ENCODE peak calls at places on chromosomes 3 and 15, in eight cellular contexts. R is mucosa of descending colon, S is WERI-Rb-1, F is endodermal cell, U is brain microvascular endothelial cell, Z is heart left ventricle, G is cardiac fibroblast, J is ovary. X is an unnamed sample.

GRCh38 chr15:69591905-69592508 is 139.4 kb downstream of the RPLP1 start:
- DNase-seq in Z (no peak), R (no peak), S (no peak), F (no peak), J (no peak), G (no peak), U (no peak), X (no peak)

GRCh38 chr15:101048191-101049011 is 129.2 kb downstream of the LRRK1 start:
- DNase-seq in F (peak; percentile 45), G (no peak), R (no peak), Z (peak; percentile 18), J (peak; percentile 13), U (no peak), S (peak; percentile 7), X (no peak)

GRCh38 chr3:98350082-98350481 is 3.6 kb upstream of the OR5K4 start:
- DNase-seq in R (no peak), S (no peak), Z (no peak), F (no peak), G (no peak), U (no peak), J (no peak), X (no peak)

GRCh38 chr3:184982058-184982457 is 170.1 kb downstream of the VPS8 start:
- DNase-seq in S (no peak), F (no peak), R (no peak), Z (no peak), G (no peak), U (no peak), J (no peak), X (no peak)

GRCh38 chr15:88080616-88081015 is 175.9 kb downstream of the NTRK3 start:
- DNase-seq in F (no peak), G (no peak), S (no peak), R (no peak), Z (no peak), U (no peak), J (no peak), X (no peak)

GRCh38 chr3:53498993-53499641 is 4.7 kb downstream of the CACNA1D start:
- DNase-seq in J (no peak), F (peak; percentile 59), U (no peak), G (no peak), R (no peak), Z (no peak), S (no peak), X (no peak)

GRCh38 chr3:190272747-190273146 is 49.5 kb downstream of the CLDN1 start:
- DNase-seq in R (no peak), Z (no peak), J (no peak), G (no peak), U (no peak), F (no peak), S (no peak), X (no peak)

GRCh38 chr3:44337253-44337652 is 1.3 kb upstream of the TCAIM start:
- DNase-seq in S (no peak), F (peak; percentile 52), U (no peak), Z (no peak), J (no peak), R (no peak), G (peak; percentile 15), X (no peak)

GRCh38 chr3:176428552-176428951 is 768.7 kb downstream of the TBL1XR1 start:
- DNase-seq in S (no peak), G (no peak), F (no peak), J (no peak), U (no peak), Z (no peak), R (no peak), X (no peak)

GRCh38 chr3:161401389-161401788 is 30.1 kb upstream of the SPTSSB start:
- DNase-seq in F (no peak), R (no peak), Z (no peak), S (no peak), G (no peak), U (no peak), J (no peak), X (peak; percentile 82)

GRCh38 chr3:120448707-120449650 is 1.8 kb downstream of the FSTL1 start:
- DNase-seq in S (no peak), U (peak; percentile 54), J (no peak), F (peak; percentile 78), Z (peak; percentile 48), G (peak; percentile 87), R (no peak), X (peak; percentile 46)

GRCh38 chr15:90449206-90449735 is 61.2 kb downstream of the IQGAP1 start:
- DNase-seq in F (no peak), Z (no peak), U (peak; percentile 40), J (no peak), R (no peak), G (peak; percentile 56), S (no peak), X (no peak)

GRCh38 chr3:55481067-55481917 is 5.8 kb downstream of the WNT5A start:
- DNase-seq in Z (peak; percentile 38), S (peak; percentile 26), R (peak; percentile 36), G (peak; percentile 69), J (peak; percentile 54), U (peak; percentile 59), F (peak; percentile 69), X (peak; percentile 71)

GRCh38 chr3:149016669-149017541 is 25.6 kb downstream of the GYG1 start:
- DNase-seq in U (peak; percentile 84), Z (no peak), R (no peak), G (peak; percentile 97), J (no peak), F (no peak), S (no peak), X (peak; percentile 88)

GRCh38 chr15:85030301-85031049 is 48.8 kb downstream of the PDE8A start:
- DNase-seq in J (no peak), G (peak; percentile 56), U (peak; percentile 57), Z (no peak), R (no peak), S (no peak), F (no peak), X (no peak)

GRCh38 chr15:55289011-55289572 is 521 bp downstream of the RAB27A start:
- DNase-seq in U (no peak), S (peak; percentile 18), R (peak; percentile 49), F (peak; percentile 80), Z (no peak), G (peak; percentile 62), J (peak; percentile 35), X (no peak)

GRCh38 chr3:65377637-65378036 is 661.1 kb downstream of the MAGI1 start:
- DNase-seq in Z (no peak), U (no peak), R (no peak), G (no peak), J (no peak), F (no peak), S (no peak), X (no peak)

GRCh38 chr3:40766396-40766795 is 241.6 kb downstream of the ZNF621 start:
- DNase-seq in G (no peak), J (no peak), U (no peak), R (no peak), S (no peak), Z (no peak), F (no peak), X (no peak)

GRCh38 chr3:59064276-59064675 is 14.5 kb upstream of the CFAP20DC start:
- DNase-seq in J (no peak), G (no peak), S (peak; percentile 11), Z (no peak), R (peak; percentile 34), F (peak; percentile 81), U (no peak), X (no peak)

GRCh38 chr3:30269751-30270445 is 336.5 kb upstream of the TGFBR2 start:
- DNase-seq in U (no peak), J (no peak), S (no peak), R (no peak), F (no peak), G (no peak), Z (peak; percentile 19), X (no peak)

GRCh38 chr3:154078672-154079071 is 42.5 kb upstream of the ARHGEF26 start:
- DNase-seq in F (no peak), R (no peak), G (no peak), Z (no peak), J (no peak), S (no peak), U (no peak), X (no peak)

GRCh38 chr15:41806291-41807181 is 21.4 kb upstream of the JMJD7 start:
- DNase-seq in U (no peak), G (no peak), S (peak; percentile 49), F (peak; percentile 75), R (no peak), Z (peak; percentile 73), J (no peak), X (no peak)

GRCh38 chr3:50807266-50807665 is 132.5 kb downstream of the DOCK3 start:
- DNase-seq in S (no peak), F (no peak), J (no peak), U (no peak), Z (peak; percentile 36), G (no peak), R (no peak), X (no peak)

GRCh38 chr3:45597166-45597565 is 2.6 kb downstream of the LIMD1 start:
- DNase-seq in S (no peak), R (peak; percentile 50), U (peak; percentile 40), G (peak; percentile 46), F (no peak), J (no peak), Z (peak; percentile 40), X (no peak)
- H3K4me3 ChIP-seq in S (no peak overlapping the region), R (no peak overlapping the region), U (peak overlapping the region; percentile 34), G (no peak overlapping the region), F (peak overlapping the region; percentile 83), J (no peak overlapping the region), Z (peak overlapping the region; percentile 89), X (peak overlapping the region; percentile 10)

DNA sequence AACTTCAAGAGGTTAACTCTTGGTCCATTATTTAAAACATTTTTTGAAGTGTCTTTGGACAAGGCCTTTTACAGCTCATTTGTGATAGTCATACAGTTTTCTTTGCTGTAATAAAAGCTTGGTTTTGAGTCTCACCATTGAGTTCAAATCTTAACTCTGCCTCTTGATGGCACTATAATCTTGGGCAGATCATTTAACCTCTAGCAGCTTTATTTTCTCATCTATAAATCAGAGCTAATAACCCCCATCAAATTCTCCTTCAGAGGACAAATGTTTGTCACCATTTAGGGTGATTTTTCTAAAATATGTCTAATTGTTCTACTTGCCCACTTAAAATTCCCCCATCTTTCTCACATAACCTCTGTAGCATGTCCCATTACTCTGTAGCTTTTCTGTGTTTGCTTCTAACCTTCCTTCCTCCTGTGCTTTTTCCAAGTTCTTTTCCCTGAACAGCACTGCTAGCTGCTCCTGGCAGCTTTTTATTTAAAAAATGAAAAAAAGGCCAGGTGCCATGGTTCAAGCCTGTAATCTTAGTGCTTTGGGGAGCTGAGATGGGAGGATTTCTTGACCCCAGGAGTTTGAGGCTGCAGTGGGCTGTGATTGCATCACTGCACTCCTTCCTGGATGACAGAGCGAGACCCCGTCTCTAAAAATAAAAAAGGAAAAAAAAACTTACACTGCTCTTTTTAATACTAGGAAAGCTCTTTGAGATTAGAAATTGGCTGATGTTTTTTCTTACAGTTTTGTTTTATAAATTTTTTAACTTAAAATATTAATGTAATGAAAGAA is 28.5 kb downstream of the UBE2E1 start:
- DNase-seq in J (no peak), U (no peak), S (no peak), R (no peak), F (no peak), G (peak; percentile 36), Z (no peak), X (no peak)
- TF ChIP-seq CTCF in J (no peak), U (peak; percentile 16), S (no peak), R (no peak), F (peak; percentile 49), G (peak; percentile 12), Z (peak; percentile 43), X (peak; percentile 29)

GRCh38 chr3:25430942-25431570 is 3.0 kb downstream of the RARB start:
- DNase-seq in G (peak; percentile 38), R (no peak), J (no peak), S (no peak), Z (no peak), F (no peak), U (no peak), X (no peak)
- H3K4me3 ChIP-seq in G (no peak overlapping the region), R (no peak overlapping the region), J (peak overlapping the region; percentile 59), S (no peak overlapping the region), Z (peak overlapping the region; percentile 69), F (peak overlapping the region; percentile 94), U (peak overlapping the region; percentile 90), X (peak overlapping the region; percentile 48)

GRCh38 chr3:140207541-140207940 is 272.6 kb downstream of the CLSTN2 start:
- DNase-seq in Z (no peak), R (no peak), U (no peak), G (no peak), J (no peak), F (no peak), S (no peak), X (no peak)
- TF ChIP-seq CTCF in Z (no peak), R (no peak), U (no peak), G (no peak), J (no peak), F (no peak), S (no peak), X (no peak)

X was measured in BJ.